ENCODE peak calls at places on chromosome 15, in six cellular contexts. K is fibroblast of the aortic adventitia, G is Calu3, T is tibial artery, C is astrocyte of the spinal cord, F is psoas muscle. B is an unnamed sample.

GRCh38 chr15:77097317-77097721 is 26.4 kb upstream of the TSPAN3 start:
- DNase-seq in K (no peak), G (no peak), T (no peak), C (no peak), F (no peak), B (no peak)

GRCh38 chr15:82999905-83000671 is 11.4 kb downstream of the C15orf40 start:
- DNase-seq in K (peak), G (peak), T (no peak), C (peak), F (no peak), B (peak)

GRCh38 chr15:69557340-69558137 is 104.9 kb downstream of the RPLP1 start:
- DNase-seq in K (peak), G (peak), T (peak), C (peak), F (no peak), B (peak)

GRCh38 chr15:77659350-77660321 is 26.9 kb upstream of the LINGO1 start:
- DNase-seq in K (peak), G (peak), T (no peak), C (peak), F (no peak), B (peak)

GRCh38 chr15:60370804-60371700 is 26.7 kb downstream of the ANXA2 start:
- DNase-seq in K (peak), G (peak), T (peak), C (peak), F (peak), B (peak)

GRCh38 chr15:33068531-33068990 is 126.0 kb downstream of the FMN1 start:
- DNase-seq in K (no peak), G (peak), T (no peak), C (peak), F (peak), B (no peak)

GRCh38 chr15:58383876-58384275 is 47.9 kb upstream of the LIPC start:
- DNase-seq in K (no peak), G (no peak), T (no peak), C (no peak), F (no peak), B (no peak)

GRCh38 chr15:98765610-98766009 is 117.3 kb downstream of the IGF1R start:
- DNase-seq in K (no peak), G (no peak), T (no peak), C (no peak), F (no peak), B (no peak)

GRCh38 chr15:71650603-71651002 is 159.8 kb upstream of the NR2E3 start:
- DNase-seq in K (no peak), G (no peak), T (no peak), C (no peak), F (no peak), B (no peak)

GRCh38 chr15:53367740-53368139 is 391.7 kb downstream of the WDR72 start:
- DNase-seq in K (no peak), G (no peak), T (no peak), C (no peak), F (no peak), B (no peak)

GRCh38 chr15:95584088-95584487 is 746.4 kb upstream of the NR2F2 start:
- DNase-seq in K (no peak), G (no peak), T (no peak), C (no peak), F (no peak), B (no peak)

GRCh38 chr15:59792359-59792758 is 103.2 kb upstream of the BNIP2 start:
- DNase-seq in K (no peak), G (no peak), T (no peak), C (no peak), F (no peak), B (no peak)

GRCh38 chr15:59678171-59678570 is 10.9 kb downstream of the BNIP2 start:
- DNase-seq in K (no peak), G (no peak), T (no peak), C (no peak), F (no peak), B (no peak)

GRCh38 chr15:80068578-80068977 is 9.1 kb downstream of the ZFAND6 start:
- DNase-seq in K (peak), G (no peak), T (no peak), C (peak), F (no peak), B (no peak)

GRCh38 chr15:43901485-43901884 is 74.7 kb downstream of the WDR76 start:
- DNase-seq in K (no peak), G (no peak), T (no peak), C (no peak), F (no peak), B (no peak)

GRCh38 chr15:59222106-59222505 is 15.5 kb downstream of the LDHAL6B start:
- DNase-seq in K (peak), G (no peak), T (no peak), C (peak), F (no peak), B (peak)

GRCh38 chr15:57732526-57733331 is 26.2 kb downstream of the POLR2M start:
- DNase-seq in K (peak), G (peak), T (peak), C (peak), F (no peak), B (peak)

GRCh38 chr15:64501396-64501716 is 41.0 kb downstream of the ZNF609 start:
- DNase-seq in K (no peak), G (no peak), T (no peak), C (no peak), F (no peak), B (no peak)

GRCh38 chr15:85788796-85789495 is 5.8 kb downstream of the KLHL25 start:
- DNase-seq in K (no peak), G (peak), T (no peak), C (no peak), F (no peak), B (no peak)

GRCh38 chr15:34619151-34619550 is 35.7 kb upstream of the GOLGA8B start:
- DNase-seq in K (no peak), G (no peak), T (no peak), C (no peak), F (no peak), B (no peak)

GRCh38 chr15:34621675-34622074 is 38.2 kb upstream of the GOLGA8B start:
- DNase-seq in K (peak), G (no peak), T (no peak), C (peak), F (no peak), B (peak)

GRCh38 chr15:34620122-34620521 is 36.7 kb upstream of the GOLGA8B start:
- DNase-seq in K (no peak), G (no peak), T (no peak), C (no peak), F (no peak), B (no peak)

GRCh38 chr15:34618073-34618472 is 34.6 kb upstream of the GOLGA8B start:
- DNase-seq in K (no peak), G (no peak), T (no peak), C (no peak), F (no peak), B (no peak)

DNA sequence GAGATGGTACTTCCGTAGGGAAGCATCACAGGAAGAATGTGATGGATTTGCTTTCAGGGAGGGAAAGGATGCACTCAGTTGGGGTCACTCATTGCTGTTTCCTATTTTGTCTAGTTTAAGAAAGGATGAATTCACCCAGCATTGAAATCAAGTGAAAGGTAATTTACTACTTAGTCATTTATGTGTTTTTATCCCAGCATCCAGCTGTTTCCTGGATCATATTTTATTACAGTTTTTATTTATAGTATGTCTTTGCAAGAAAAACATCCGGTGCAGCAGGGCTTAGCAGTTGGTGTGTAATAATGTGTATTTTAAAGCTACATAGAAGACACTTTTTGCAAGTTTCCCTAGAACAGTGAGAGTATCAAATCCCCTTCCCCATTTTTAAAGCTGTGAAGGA is 37.4 kb upstream of the GOLGA8B start:
- DNase-seq in K (no peak), G (no peak), T (no peak), C (no peak), F (no peak), B (peak)
- TF ChIP-seq CTCF in K (no peak), G (no peak), T (no peak), C (no peak), F (no peak), B (no peak)

GRCh38 chr15:66389098-66389858 is 2.6 kb downstream of the MAP2K1 start:
- DNase-seq in K (no peak), G (no peak), T (no peak), C (no peak), F (no peak), B (no peak)

GRCh38 chr15:66388057-66388363 is 1.3 kb downstream of the MAP2K1 start:
- DNase-seq in K (no peak), G (no peak), T (no peak), C (no peak), F (no peak), B (no peak)

GRCh38 chr15:66386204-66387123 is at the start of gene MAP2K1:
- DNase-seq in K (peak), G (peak), T (peak), C (peak), F (peak), B (peak)

GRCh38 chr15:66388576-66388975 is 1.9 kb downstream of the MAP2K1 start:
- DNase-seq in K (no peak), G (no peak), T (no peak), C (no peak), F (no peak), B (no peak)

DNA sequence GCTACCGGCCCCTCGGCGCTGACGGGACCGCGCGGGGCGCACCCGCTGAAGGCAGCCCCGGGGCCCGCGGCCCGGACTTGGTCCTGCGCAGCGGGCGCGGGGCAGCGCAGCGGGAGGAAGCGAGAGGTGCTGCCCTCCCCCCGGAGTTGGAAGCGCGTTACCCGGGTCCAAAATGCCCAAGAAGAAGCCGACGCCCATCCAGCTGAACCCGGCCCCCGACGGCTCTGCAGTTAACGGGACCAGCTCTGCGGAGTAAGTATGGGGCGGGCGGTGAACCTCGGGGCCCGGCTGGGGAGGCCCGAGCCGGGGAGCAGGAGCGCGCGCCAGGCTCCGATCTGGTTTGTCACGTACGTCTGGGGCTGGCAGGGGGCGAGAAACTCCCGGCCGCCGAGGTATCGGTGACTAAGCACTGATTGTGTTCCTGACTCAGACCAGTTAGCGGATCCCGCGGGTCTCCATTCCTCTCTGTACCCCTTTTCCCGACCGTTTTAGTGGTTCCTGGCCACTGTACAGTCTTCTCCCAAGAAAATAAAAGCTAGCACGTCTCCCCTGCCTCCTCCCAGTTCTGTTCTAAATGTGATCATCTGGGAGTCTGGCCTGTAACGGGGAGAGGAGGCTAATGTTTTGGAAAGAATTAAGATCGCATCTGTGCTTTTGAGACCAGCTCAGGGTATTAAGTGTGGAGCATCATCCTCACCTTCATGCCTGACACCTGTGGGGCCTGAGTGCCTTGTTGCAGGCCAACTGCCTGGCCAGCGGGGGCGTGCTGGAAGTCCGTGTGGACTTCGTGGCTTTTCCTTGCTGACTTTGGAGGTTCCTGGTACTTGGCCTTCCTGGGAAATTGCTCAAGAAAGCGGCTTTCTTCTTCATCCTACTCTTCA is 704 bp downstream of the MAP2K1 start:
- DNase-seq in K (peak), G (peak), T (peak), C (peak), F (peak), B (peak)
- TF ChIP-seq CTCF in K (peak), G (no peak), T (peak), C (peak), F (peak), B (peak)

DNA sequence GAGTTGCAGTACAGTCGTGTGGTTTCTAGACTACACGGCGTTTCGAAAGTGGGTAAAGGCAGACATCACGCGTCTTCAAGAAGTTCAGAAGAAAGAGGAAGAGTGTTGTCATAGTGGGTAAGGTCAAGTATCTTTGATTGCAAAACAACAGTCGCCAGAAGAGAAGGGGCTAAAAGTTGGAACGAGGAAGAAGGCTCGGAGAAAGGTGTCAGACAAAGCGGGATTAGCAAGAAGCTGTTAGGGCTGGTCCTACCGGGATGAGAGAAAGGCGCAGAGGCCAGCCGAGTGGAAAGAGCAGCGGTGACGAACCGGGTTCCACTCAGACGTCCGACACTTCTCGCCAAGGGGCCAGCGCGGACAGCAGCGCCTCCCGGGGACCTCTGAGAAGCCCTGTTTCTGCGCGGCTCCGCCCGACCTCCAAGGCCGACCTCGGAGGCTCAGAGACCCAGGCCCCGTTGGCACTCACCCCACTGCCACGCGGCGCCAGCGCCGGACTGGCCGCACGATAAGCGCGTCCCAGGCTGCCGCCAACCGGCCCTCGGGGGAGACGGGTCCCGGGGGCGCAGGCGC is 480 bp downstream of the ADPGK start:
- DNase-seq in K (peak), G (no peak), T (peak), C (no peak), F (no peak), B (peak)
- TF ChIP-seq CTCF in K (no peak), G (no peak), T (no peak), C (no peak), F (no peak), B (peak)

DNA sequence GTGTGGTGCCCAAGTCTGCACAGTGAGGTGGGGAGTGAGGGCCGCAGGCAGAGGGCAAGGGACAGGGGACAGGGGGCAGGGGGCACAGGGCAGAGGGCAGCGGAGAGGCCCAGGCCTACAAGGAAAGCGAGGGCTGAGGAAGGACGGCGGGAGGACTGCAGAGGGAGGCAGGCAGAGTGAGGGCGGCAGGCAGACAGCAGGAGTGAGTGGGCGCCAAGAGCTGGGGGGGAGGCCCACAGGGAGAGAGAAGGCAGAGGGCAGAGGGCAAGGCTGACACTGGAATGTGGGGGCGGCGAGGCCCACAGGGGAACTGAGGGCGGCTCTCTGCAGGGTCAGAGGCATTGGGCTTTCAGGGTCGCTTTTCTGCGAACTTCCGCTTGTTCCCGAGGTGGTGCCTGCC is 267.8 kb upstream of the NDN start:
- DNase-seq in K (no peak), G (no peak), T (no peak), C (no peak), F (no peak), B (no peak)
- TF ChIP-seq CTCF in K (no peak), G (no peak), T (no peak), C (no peak), F (no peak), B (no peak)

DNA sequence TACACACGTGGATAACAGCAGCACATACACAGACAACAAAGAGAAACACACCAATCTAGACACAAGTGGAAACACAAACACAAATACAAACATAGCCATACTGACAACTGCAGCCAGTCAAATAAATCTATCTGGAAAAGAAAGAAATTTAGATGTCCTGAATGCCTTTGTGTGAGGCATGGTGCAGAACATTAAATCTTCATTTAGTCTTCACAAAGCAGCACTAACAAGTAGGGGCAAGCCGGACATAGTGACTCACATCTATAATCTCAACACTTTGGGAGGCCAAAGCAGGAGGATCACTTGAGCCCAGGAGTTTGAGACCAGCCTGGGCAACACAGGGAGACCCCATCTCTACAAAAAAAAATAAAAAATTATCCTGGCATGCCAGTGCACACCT is 11.7 kb downstream of the MEGF11 start:
- DNase-seq in K (no peak), G (no peak), T (no peak), C (no peak), F (no peak), B (no peak)
- TF ChIP-seq CTCF in K (no peak), G (no peak), T (no peak), C (no peak), F (no peak), B (no peak)

DNA sequence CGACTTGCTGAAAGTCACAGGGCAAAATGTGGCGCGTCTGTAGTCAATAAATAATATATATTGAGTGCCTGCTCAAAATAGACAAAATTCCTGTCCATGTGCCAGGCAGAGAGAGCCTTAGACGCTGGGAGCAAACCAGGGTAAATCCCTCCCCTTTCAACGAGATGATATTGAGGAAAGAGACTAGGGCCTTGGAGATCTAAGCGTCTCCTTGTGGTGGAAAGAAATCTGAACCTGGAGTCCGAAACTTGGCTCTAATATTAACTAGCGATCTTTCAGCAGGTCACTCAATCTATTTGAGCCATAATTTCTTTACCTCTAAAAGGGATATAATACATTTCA is 348 bp upstream of the DPP8 start:
- DNase-seq in K (no peak), G (no peak), T (no peak), C (no peak), F (no peak), B (no peak)
- TF ChIP-seq CTCF in K (no peak), G (no peak), T (no peak), C (no peak), F (no peak), B (no peak)

GRCh38 chr15:51382787-51383186 is 41.3 kb downstream of the GLDN start:
- DNase-seq in K (peak), G (peak), T (no peak), C (peak), F (no peak), B (peak)
- TF ChIP-seq CTCF in K (peak), G (peak), T (peak), C (peak), F (peak), B (peak)

GRCh38 chr15:31571676-31572075 is 245.0 kb downstream of the KLF13 start:
- DNase-seq in K (no peak), G (no peak), T (no peak), C (no peak), F (no peak), B (no peak)
- TF ChIP-seq CTCF in K (no peak), G (no peak), T (no peak), C (no peak), F (no peak), B (peak)